ENCODE peak calls at places on chromosomes 11 and 22, in five cellular contexts. N is mesothelial cell of epicardium, I is progenitor cell of endocrine pancreas, G is WTC11, X is epithelial cell of esophagus. D is an unnamed sample.

GRCh38 chr11:87351671-87352070 is 313.9 kb downstream of the TMEM135 start:
- DNase-seq in N (no peak), I (no peak), G (no peak), X (no peak), D (no peak)

GRCh38 chr11:65279713-65280459 is 18.1 kb downstream of the POLA2 start:
- DNase-seq in N (no peak), I (no peak), G (no peak), X (peak; percentile 96), D (no peak)

GRCh38 chr11:70480711-70481110 is 82.4 kb downstream of the CTTN start:
- DNase-seq in N (no peak), I (no peak), G (no peak), X (no peak), D (no peak)

GRCh38 chr22:39713799-39714290 is 143.3 kb downstream of the CACNA1I start:
- DNase-seq in N (no peak), I (no peak), G (no peak), X (no peak), D (no peak)

GRCh38 chr22:36411589-36412258 is 24.0 kb upstream of the MYH9 start:
- DNase-seq in N (no peak), I (no peak), G (no peak), X (peak; percentile 35), D (no peak)

GRCh38 chr11:15107730-15108515 is 6.8 kb upstream of the INSC start:
- DNase-seq in N (no peak), I (no peak), G (no peak), X (peak; percentile 71), D (no peak)

GRCh38 chr22:22799561-22799960 is 88.1 kb upstream of the IGLL5 start:
- DNase-seq in N (no peak), I (no peak), G (no peak), X (no peak), D (no peak)

GRCh38 chr11:93000511-93001476 is 31.3 kb downstream of the MTNR1B start:
- DNase-seq in N (no peak), I (no peak), G (no peak), X (peak; percentile 95), D (no peak)

GRCh38 chr11:83157755-83158473 is 983 bp downstream of the PCF11 start:
- DNase-seq in N (no peak), I (no peak), G (peak; percentile 24), X (peak; percentile 50), D (no peak)

GRCh38 chr11:7577226-7577882 is 63.6 kb downstream of the PPFIBP2 start:
- DNase-seq in N (no peak), I (no peak), G (no peak), X (no peak), D (no peak)

GRCh38 chr11:115659061-115659963 is 155.1 kb upstream of the CADM1 start:
- DNase-seq in N (peak; percentile 39), I (peak; percentile 33), G (peak; percentile 41), X (no peak), D (no peak)

GRCh38 chr11:75717608-75718403 is at the start of gene MOGAT2:
- DNase-seq in N (no peak), I (no peak), G (no peak), X (no peak), D (no peak)

GRCh38 chr22:19629720-19630419 is 84.4 kb upstream of the SEPTIN5 start:
- DNase-seq in N (peak; percentile 66), I (peak; percentile 83), G (peak; percentile 92), X (peak; percentile 82), D (peak; percentile 89)

GRCh38 chr11:94059065-94059464 is 37.9 kb downstream of the HEPHL1 start:
- DNase-seq in N (no peak), I (no peak), G (no peak), X (no peak), D (no peak)

GRCh38 chr11:32385998-32386397 is 49.3 kb downstream of the WT1 start:
- DNase-seq in N (no peak), I (no peak), G (peak; percentile 46), X (peak; percentile 60), D (no peak)

GRCh38 chr11:30459821-30460220 is 126.3 kb downstream of the MPPED2 start:
- DNase-seq in N (no peak), I (no peak), G (no peak), X (no peak), D (no peak)

GRCh38 chr11:61985863-61986262 is 18.4 kb upstream of the FTH1 start:
- DNase-seq in N (no peak), I (no peak), G (no peak), X (peak; percentile 78), D (no peak)

GRCh38 chr11:45093761-45094455 is 52.5 kb upstream of the PRDM11 start:
- DNase-seq in N (no peak), I (no peak), G (no peak), X (no peak), D (no peak)

GRCh38 chr11:65131895-65132237 is 2.5 kb downstream of the SYVN1 start:
- DNase-seq in N (no peak), I (no peak), G (no peak), X (no peak), D (no peak)

GRCh38 chr11:35077709-35078695 is 61.0 kb upstream of the CD44 start:
- DNase-seq in N (no peak), I (no peak), G (no peak), X (peak; percentile 92), D (no peak)

GRCh38 chr11:117731689-117732290 is 65.2 kb downstream of the DSCAML1 start:
- DNase-seq in N (no peak), I (no peak), G (peak; percentile 30), X (no peak), D (no peak)

GRCh38 chr22:40001800-40002577 is 7.2 kb downstream of the FAM83F start:
- DNase-seq in N (no peak), I (no peak), G (no peak), X (no peak), D (no peak)

GRCh38 chr11:60193687-60194433 is 11.0 kb upstream of the MS4A6A start:
- DNase-seq in N (no peak), I (peak; percentile 32), G (peak; percentile 77), X (peak; percentile 86), D (no peak)

GRCh38 chr22:46584081-46584903 is 35.9 kb upstream of the GRAMD4 start:
- DNase-seq in N (no peak), I (no peak), G (no peak), X (peak; percentile 96), D (no peak)

GRCh38 chr11:35523861-35524260 is 1.6 kb downstream of the PAMR1 start:
- DNase-seq in N (no peak), I (no peak), G (no peak), X (no peak), D (no peak)

GRCh38 chr22:19853879-19854777 is 546 bp downstream of the GNB1L start:
- DNase-seq in N (peak; percentile 20), I (no peak), G (peak; percentile 22), X (no peak), D (no peak)

GRCh38 chr11:110901441-110901840 is 189.2 kb upstream of the ARHGAP20 start:
- DNase-seq in N (no peak), I (no peak), G (no peak), X (no peak), D (no peak)

GRCh38 chr11:1168256-1168655 is 10.5 kb downstream of the MUC5AC start:
- DNase-seq in N (no peak), I (no peak), G (no peak), X (no peak), D (no peak)
- TF ChIP-seq CTCF in N (no peak), I (no peak), G (no peak), X (no peak), D (no peak)

DNA sequence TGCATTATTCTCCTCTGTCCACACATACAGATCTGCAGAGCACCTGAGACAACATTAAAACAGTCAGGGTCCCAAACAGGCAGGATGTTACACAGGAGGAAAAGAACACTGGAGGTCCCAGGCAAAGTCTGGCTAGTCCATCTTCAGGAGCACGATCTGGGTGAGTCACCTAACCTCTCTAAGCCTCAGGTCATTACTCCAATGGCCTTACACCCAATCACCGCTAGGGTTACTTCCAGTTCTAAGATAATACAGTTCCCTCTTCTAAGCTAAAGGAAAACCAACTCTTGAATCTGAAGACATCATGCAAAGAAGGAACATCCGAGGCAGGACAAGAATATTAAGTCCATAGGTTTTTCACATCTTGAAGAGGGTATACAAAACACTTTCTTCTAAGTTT is 24.5 kb downstream of the ASCC2 start:
- DNase-seq in N (no peak), I (no peak), G (no peak), X (no peak), D (no peak)
- TF ChIP-seq CTCF in N (no peak), I (peak; percentile 39), G (no peak), X (no peak), D (no peak)

GRCh38 chr11:37657645-37658044 is 1059.6 kb upstream of the RAG2 start:
- DNase-seq in N (no peak), I (no peak), G (no peak), X (peak; percentile 50), D (no peak)
- TF ChIP-seq CTCF in N (no peak), I (peak; percentile 26), G (no peak), X (peak; percentile 61), D (peak; percentile 39)

GRCh38 chr22:50269573-50270301 is 443 bp downstream of the MAPK11 start:
- DNase-seq in N (no peak), I (no peak), G (peak; percentile 35), X (peak; percentile 46), D (no peak)

GRCh38 chr22:50270302-50271010 is at the start of gene MAPK11:
- DNase-seq in N (peak; percentile 58), I (peak; percentile 86), G (peak; percentile 87), X (peak; percentile 72), D (no peak)

GRCh38 chr22:50272103-50272782 is 2.1 kb upstream of the MAPK11 start:
- DNase-seq in N (no peak), I (no peak), G (no peak), X (no peak), D (no peak)

GRCh38 chr22:50271519-50271970 is 1.4 kb upstream of the MAPK11 start:
- DNase-seq in N (peak; percentile 51), I (no peak), G (peak; percentile 76), X (peak; percentile 73), D (no peak)

GRCh38 chr22:50271011-50271394 is 823 bp upstream of the MAPK11 start:
- DNase-seq in N (no peak), I (no peak), G (no peak), X (no peak), D (no peak)
- TF ChIP-seq CTCF in N (no peak), I (no peak), G (no peak), X (no peak), D (no peak)

GRCh38 chr11:64101461-64101860 is 64.5 kb downstream of the MACROD1 start:
- DNase-seq in N (no peak), I (no peak), G (no peak), X (no peak), D (no peak)

GRCh38 chr11:64099436-64099835 is 63.7 kb downstream of the FLRT1 start:
- DNase-seq in N (no peak), I (no peak), G (no peak), X (no peak), D (no peak)

GRCh38 chr11:64102005-64102738 is 63.7 kb downstream of the MACROD1 start:
- DNase-seq in N (no peak), I (no peak), G (no peak), X (no peak), D (no peak)

GRCh38 chr11:64100782-64101358 is 65.0 kb downstream of the MACROD1 start:
- DNase-seq in N (no peak), I (no peak), G (no peak), X (no peak), D (no peak)

GRCh38 chr11:64100345-64100744 is 64.6 kb downstream of the FLRT1 start:
- DNase-seq in N (no peak), I (no peak), G (peak; percentile 62), X (no peak), D (no peak)
- TF ChIP-seq CTCF in N (no peak), I (peak; percentile 36), G (no peak), X (no peak), D (no peak)